ENCODE peak calls at places on chromosome 18, in four cellular contexts. D is neuronal stem cell, E is heart left ventricle, V is mammary epithelial cell. C is an unnamed sample. For H3K4me1, the result is how much of the 10 kb centered on the place peaks cover.

GRCh38 chr18:80086281-80086680 is 22.8 kb upstream of the ADNP2 start:
- DNase-seq in D (no peak), V (no peak), E (no peak), C (no peak)

GRCh38 chr18:50142441-50143120 is 52.4 kb downstream of the MYO5B start:
- DNase-seq in E (no peak), V (peak), D (no peak), C (no peak)

GRCh38 chr18:76445741-76446232 is 49.3 kb downstream of the ZNF516 start:
- DNase-seq in D (no peak), V (no peak), E (no peak), C (no peak)

GRCh38 chr18:63788447-63789096 is 13.4 kb downstream of the SERPINB7 start:
- DNase-seq in V (peak), D (no peak), E (no peak), C (no peak)

GRCh38 chr18:35982404-35983114 is 10.1 kb downstream of the RMP24 start:
- DNase-seq in D (no peak), V (no peak), E (no peak), C (no peak)

GRCh38 chr18:55228191-55228590 is 268.9 kb upstream of the CCDC68 start:
- DNase-seq in D (peak), V (no peak), E (no peak), C (no peak)

GRCh38 chr18:62781893-62782292 is 66.6 kb downstream of the PHLPP1 start:
- DNase-seq in V (peak), E (no peak), D (no peak), C (no peak)

GRCh38 chr18:11108956-11109355 is 40.4 kb downstream of the PIEZO2 start:
- DNase-seq in D (no peak), E (no peak), V (no peak), C (no peak)

GRCh38 chr18:70415823-70416488 is 127.1 kb downstream of the SOCS6 start:
- DNase-seq in E (no peak), D (no peak), V (peak), C (no peak)

GRCh38 chr18:79529991-79530390 is 134.3 kb downstream of the NFATC1 start:
- DNase-seq in D (no peak), E (peak), V (no peak), C (no peak)

GRCh38 chr18:3458952-3459853 is 9.2 kb downstream of the TGIF1 start:
- DNase-seq in D (no peak), E (no peak), V (peak), C (no peak)

GRCh38 chr18:5958822-5959221 is 63.5 kb upstream of the TMEM200C start:
- DNase-seq in D (no peak), E (no peak), V (no peak), C (no peak)

GRCh38 chr18:78765142-78765541 is 214.5 kb upstream of the SALL3 start:
- DNase-seq in D (no peak), V (no peak), E (no peak), C (no peak)

DNA sequence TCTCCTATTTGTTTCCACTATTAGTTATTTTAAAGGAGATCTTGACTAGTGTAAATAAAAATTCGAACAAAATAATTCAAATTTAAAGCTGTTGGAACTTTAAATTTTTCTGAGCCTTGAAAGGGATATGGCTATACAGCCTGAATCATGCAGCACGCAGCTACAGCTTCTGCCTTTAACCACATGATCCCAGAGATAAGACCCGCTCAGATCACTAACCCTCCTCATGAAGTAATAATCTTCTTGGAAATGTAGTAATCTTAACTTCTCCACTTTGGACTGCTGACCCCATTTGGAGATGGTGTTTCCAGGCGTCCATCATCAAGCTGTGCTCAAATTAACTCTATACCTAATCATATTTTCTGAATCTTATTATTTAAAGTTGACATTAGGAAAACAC is 336.6 kb downstream of the DSC3 start:
- DNase-seq in E (no peak), V (no peak), D (no peak), C (no peak)
- H3K4me3 ChIP-seq in E (no peak), V (no peak), D (no peak), C (no peak)

GRCh38 chr18:40582105-40582504 is 1372.9 kb upstream of the PIK3C3 start:
- DNase-seq in V (no peak), E (no peak), D (no peak), C (no peak)
- H3K27ac ChIP-seq in V (no peak), E (no peak), D (no peak), C (no peak)

DNA sequence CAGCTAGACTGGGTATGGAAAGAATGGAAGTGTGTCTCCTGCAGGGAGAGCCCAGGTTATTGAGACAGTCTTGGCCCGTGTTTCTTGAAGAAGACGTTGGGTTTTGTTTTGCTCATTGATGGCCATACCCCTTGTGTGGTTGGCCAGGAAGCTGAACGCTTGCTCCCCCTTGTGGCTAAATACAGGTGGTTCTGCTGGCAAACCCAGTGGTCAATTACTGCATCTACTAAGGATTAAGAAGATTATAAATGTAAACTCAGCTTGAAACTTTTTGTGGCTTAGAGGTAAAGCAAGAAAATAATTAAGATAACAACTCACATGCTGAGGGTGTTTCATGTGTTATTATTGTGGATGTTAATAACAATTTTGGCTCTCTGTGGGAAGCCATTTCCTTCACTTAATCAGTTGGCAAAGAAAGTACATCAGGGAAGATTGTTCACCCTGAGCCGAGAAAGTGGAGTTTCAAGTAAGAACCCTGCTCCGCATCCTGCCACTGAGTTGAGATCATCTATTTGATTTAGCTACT is 91.8 kb downstream of the NEDD4L start:
- DNase-seq in E (peak), V (peak), D (peak), C (peak)
- H3K4me1 ChIP-seq in E (under half), V (under half), D (under half), C (under half)

GRCh38 chr18:48918156-48918555 is 32.6 kb downstream of the SMAD7 start:
- DNase-seq in D (no peak), V (no peak), E (no peak), C (no peak)
- H3K4me3 ChIP-seq in D (no peak), V (no peak), E (no peak), C (no peak)

DNA sequence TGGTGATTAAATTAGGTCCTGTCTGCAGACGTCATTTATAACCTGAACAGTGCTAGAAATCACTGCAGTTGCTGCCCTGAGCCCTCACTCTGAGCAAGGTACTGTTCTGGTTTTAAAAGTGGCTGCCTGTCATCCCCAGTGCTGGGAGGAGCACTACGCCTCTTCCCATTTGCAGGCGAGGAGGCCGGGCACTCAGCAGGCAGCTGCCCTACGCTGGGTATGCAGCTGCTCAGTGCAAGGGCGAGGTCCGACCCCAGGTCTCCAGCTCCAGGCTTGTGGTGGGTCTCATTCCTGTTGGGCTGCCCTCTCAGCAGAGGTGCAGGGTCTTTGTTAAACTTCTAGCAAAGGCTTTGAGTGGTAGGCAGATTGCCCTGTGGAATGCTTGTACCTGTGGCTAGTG is 15.7 kb downstream of the CNDP2 start:
- DNase-seq in E (no peak), D (no peak), V (no peak), C (no peak)
- H3K27ac ChIP-seq in E (no peak), D (no peak), V (no peak), C (no peak)

GRCh38 chr18:25282922-25283703 is 68.9 kb downstream of the ZNF521 start:
- DNase-seq in E (no peak), D (no peak), V (no peak), C (no peak)

GRCh38 chr18:25284278-25284677 is 67.7 kb downstream of the ZNF521 start:
- DNase-seq in D (no peak), E (no peak), V (no peak), C (no peak)

GRCh38 chr18:25282282-25282681 is 69.7 kb downstream of the ZNF521 start:
- DNase-seq in E (no peak), D (no peak), V (no peak), C (no peak)

GRCh38 chr18:25284861-25285574 is 66.9 kb downstream of the ZNF521 start:
- DNase-seq in V (no peak), D (no peak), E (peak), C (no peak)

DNA sequence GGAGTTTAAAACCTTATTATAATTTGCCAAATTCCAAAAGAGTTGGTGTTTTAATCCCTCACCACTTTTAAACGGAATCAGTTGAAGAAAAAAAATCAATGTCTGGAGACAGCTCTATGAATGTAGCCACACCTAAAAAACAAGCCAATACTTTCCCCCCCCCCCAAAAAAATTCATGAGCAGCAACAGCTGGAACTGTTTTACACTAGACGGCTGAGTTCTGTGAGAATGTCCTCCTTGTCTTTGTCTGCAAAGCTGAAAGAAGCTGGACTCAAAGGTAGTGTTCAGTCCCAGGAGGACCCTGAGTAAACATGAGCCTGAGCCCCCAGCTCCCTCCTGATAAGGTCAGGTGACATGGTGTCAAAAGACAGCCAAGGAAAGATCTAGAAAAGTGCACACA is 68.2 kb downstream of the ZNF521 start:
- DNase-seq in V (no peak), E (no peak), D (no peak), C (no peak)
- H3K4me1 ChIP-seq in V (under half), E (half or more), D (half or more), C (under half)

DNA sequence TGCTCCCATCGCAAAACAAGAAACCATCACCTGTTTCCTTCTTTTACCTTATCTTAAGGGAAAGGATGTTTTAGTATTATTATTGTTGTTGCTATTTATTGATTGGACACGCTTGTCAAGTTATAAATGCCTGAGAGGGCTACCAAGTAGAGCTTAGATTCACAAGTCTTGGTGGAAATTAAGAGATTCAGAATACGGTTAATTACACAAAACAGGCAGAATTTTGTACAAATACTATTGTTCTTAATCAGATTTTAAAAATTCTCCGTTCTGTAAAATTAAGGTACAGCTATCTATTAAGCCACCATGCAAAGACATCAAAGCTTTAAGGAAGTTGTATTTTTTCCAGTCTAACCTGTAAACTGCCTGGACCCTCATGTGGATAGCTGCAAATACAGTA is 1.1 kb upstream of the ZNF521 start:
- DNase-seq in V (no peak), D (no peak), E (no peak), C (no peak)
- H3K4me3 ChIP-seq in V (no peak), D (no peak), E (no peak), C (no peak)

GRCh38 chr18:45060102-45060501 is 379.4 kb downstream of the SETBP1 start:
- DNase-seq in V (peak), E (no peak), D (no peak), C (no peak)
- H3K27ac ChIP-seq in V (no peak), E (no peak), D (no peak), C (no peak)

GRCh38 chr18:8944871-8945245 is 157.6 kb upstream of the NDUFV2 start:
- DNase-seq in E (no peak), D (no peak), V (no peak), C (no peak)
- H3K4me1 ChIP-seq in E (under half), D (under half), V (under half), C (under half)

C was measured in iPS DF 6.9.